ENCODE peak calls at places on chromosomes 16 and 17, in six cellular contexts. X, D, C, K, T and W are unnamed samples.
A peak's percentile ranks its signal among the peaks of the same experiment; 100 is the strongest.

GRCh38 chr17:76139801-76140660 is 1.0 kb downstream of the FOXJ1 start:
- DNase-seq in X (no peak), D (no peak), C (peak; percentile 59), K (peak; percentile 52), T (no peak), W (no peak)

GRCh38 chr16:30141750-30142149 is 18.7 kb upstream of the MAPK3 start:
- DNase-seq in T (no peak), X (no peak), C (no peak), K (no peak), D (no peak), W (no peak)

GRCh38 chr16:51756447-51757123 is 605.5 kb upstream of the SALL1 start:
- DNase-seq in K (no peak), D (no peak), T (peak; percentile 24), C (no peak), X (no peak), W (no peak)

GRCh38 chr17:7989781-7990655 is 12.4 kb upstream of the GUCY2D start:
- DNase-seq in X (peak; percentile 44), K (peak; percentile 84), T (peak; percentile 89), C (peak; percentile 94), D (peak; percentile 80), W (peak; percentile 96)

GRCh38 chr16:64893386-64893785 is 228.5 kb downstream of the CDH11 start:
- DNase-seq in X (peak; percentile 21), D (peak; percentile 4), T (no peak), C (no peak), K (no peak), W (peak; percentile 63)

GRCh38 chr16:66152841-66153525 is 213.5 kb upstream of the CDH5 start:
- DNase-seq in X (peak; percentile 89), C (no peak), D (no peak), K (no peak), T (no peak), W (no peak)

GRCh38 chr17:66353937-66354401 is 51.6 kb downstream of the PRKCA start:
- DNase-seq in T (no peak), X (peak; percentile 76), D (no peak), C (no peak), K (no peak), W (no peak)

GRCh38 chr17:12415031-12415430 is 250.7 kb upstream of the MYOCD start:
- DNase-seq in D (no peak), X (peak; percentile 94), K (peak; percentile 83), C (no peak), T (no peak), W (no peak)

GRCh38 chr16:24536671-24537070 is 2.7 kb upstream of the RBBP6 start:
- DNase-seq in K (no peak), D (no peak), X (no peak), C (no peak), T (no peak), W (no peak)

GRCh38 chr17:49861150-49861884 is 13.4 kb upstream of the TAC4 start:
- DNase-seq in T (peak; percentile 30), D (peak; percentile 70), C (no peak), K (peak; percentile 72), X (peak; percentile 27), W (peak; percentile 75)

GRCh38 chr17:28717578-28718316 is at the start of gene RAB34:
- DNase-seq in K (peak; percentile 98), C (peak; percentile 50), T (no peak), D (peak; percentile 80), X (peak; percentile 89), W (no peak)

GRCh38 chr17:81034779-81035388 is at the start of gene BAIAP2:
- DNase-seq in D (peak; percentile 91), T (peak; percentile 83), X (peak; percentile 90), K (peak; percentile 96), C (peak; percentile 98), W (peak; percentile 96)

GRCh38 chr17:60134396-60135159 is 15.2 kb upstream of the CA4 start:
- DNase-seq in K (no peak), D (no peak), T (no peak), X (peak; percentile 67), C (peak; percentile 24), W (no peak)

GRCh38 chr16:57889960-57890751 is 80.8 kb downstream of the CNGB1 start:
- DNase-seq in D (no peak), X (peak; percentile 28), T (no peak), K (no peak), C (peak; percentile 30), W (no peak)

GRCh38 chr16:67844441-67844840 is 2.3 kb upstream of the NUTF2 start:
- DNase-seq in D (peak; percentile 18), K (no peak), T (no peak), C (no peak), X (peak; percentile 51), W (peak; percentile 42)

GRCh38 chr16:79528281-79528680 is 72.3 kb downstream of the MAF start:
- DNase-seq in X (no peak), D (no peak), T (no peak), C (no peak), K (no peak), W (no peak)

GRCh38 chr17:19567216-19568015 is 33.8 kb downstream of the SLC47A1 start:
- DNase-seq in C (no peak), T (no peak), D (no peak), K (no peak), X (no peak), W (no peak)

GRCh38 chr17:44345497-44346026 is 460 bp downstream of the GRN start:
- DNase-seq in K (peak; percentile 89), C (peak; percentile 75), T (peak; percentile 50), D (peak; percentile 77), X (peak; percentile 59), W (peak; percentile 80)

GRCh38 chr16:54648575-54648974 is 282.1 kb upstream of the IRX5 start:
- DNase-seq in T (no peak), C (no peak), X (no peak), K (no peak), D (no peak), W (no peak)

GRCh38 chr17:69350911-69351310 is 24.0 kb upstream of the ABCA5 start:
- DNase-seq in D (no peak), X (no peak), K (no peak), T (no peak), C (no peak), W (no peak)

GRCh38 chr16:57355898-57356414 is 2.6 kb upstream of the CCL22 start:
- DNase-seq in X (no peak), K (no peak), T (no peak), C (no peak), D (no peak), W (no peak)

GRCh38 chr17:17503566-17504130 is 7.5 kb upstream of the RASD1 start:
- DNase-seq in C (no peak), X (no peak), K (no peak), D (no peak), T (no peak), W (no peak)

GRCh38 chr17:82734987-82735866 is at the start of gene FN3K:
- DNase-seq in C (peak; percentile 77), X (peak; percentile 85), T (no peak), D (peak; percentile 63), K (peak; percentile 61), W (no peak)

GRCh38 chr17:4777969-4778760 is 6.5 kb downstream of the TM4SF5 start:
- DNase-seq in D (no peak), X (peak; percentile 31), C (no peak), K (peak; percentile 32), T (no peak), W (no peak)

GRCh38 chr16:89471225-89471624 is 19.1 kb downstream of the ANKRD11 start:
- DNase-seq in X (peak; percentile 88), D (peak; percentile 58), C (no peak), K (peak; percentile 96), T (no peak), W (no peak)

GRCh38 chr17:78735832-78736525 is 46.1 kb downstream of the CYTH1 start:
- DNase-seq in K (peak; percentile 67), T (peak; percentile 33), X (no peak), D (peak; percentile 91), C (peak; percentile 73), W (no peak)

DNA sequence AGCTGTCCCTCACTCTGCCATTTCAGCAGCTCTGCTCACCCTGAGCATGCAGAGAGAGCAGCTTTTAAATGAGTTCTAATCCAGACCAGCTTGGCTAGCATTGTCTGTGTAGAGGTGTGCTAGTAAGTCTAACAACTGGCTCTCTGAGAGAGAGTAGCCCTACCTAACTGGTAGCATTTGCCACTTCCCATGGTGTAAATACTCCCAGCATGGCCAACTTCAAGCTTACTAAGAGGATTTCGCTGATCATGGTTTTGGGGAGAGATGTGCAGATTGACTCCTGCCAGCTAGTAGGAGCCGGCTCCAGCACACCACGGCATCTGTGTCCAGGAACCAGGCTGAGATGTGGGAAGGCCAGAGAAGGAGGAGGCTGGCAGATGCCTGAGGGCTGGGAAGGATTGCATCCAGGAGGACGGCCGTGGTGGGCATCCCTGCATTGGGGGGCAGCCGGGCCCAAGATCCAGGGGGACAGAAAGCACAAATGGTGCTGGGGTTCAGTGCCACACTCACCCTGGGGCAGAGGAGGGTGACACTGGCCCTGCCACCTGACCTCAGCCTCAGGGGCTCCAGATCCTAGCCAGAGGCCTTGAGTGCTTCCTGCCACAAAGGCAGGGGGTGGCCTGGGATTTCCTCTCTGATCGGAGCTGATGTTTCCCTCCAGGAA is 394.9 kb upstream of the TNRC6C start:
- DNase-seq in T (no peak), D (no peak), C (no peak), K (no peak), X (no peak), W (no peak)
- H3K9ac ChIP-seq in T (no peak overlapping the region), D (no peak overlapping the region), C (no peak overlapping the region), K (no peak overlapping the region), X (no peak overlapping the region), W (no peak overlapping the region)

GRCh38 chr17:42431758-42432161 is 8.7 kb upstream of the CAVIN1 start:
- DNase-seq in T (no peak), D (no peak), K (no peak), X (peak; percentile 29), C (no peak), W (no peak)
- H3K9ac ChIP-seq in T (no peak overlapping the region), D (no peak overlapping the region), K (no peak overlapping the region), X (no peak overlapping the region), C (no peak overlapping the region), W (no peak overlapping the region)

DNA sequence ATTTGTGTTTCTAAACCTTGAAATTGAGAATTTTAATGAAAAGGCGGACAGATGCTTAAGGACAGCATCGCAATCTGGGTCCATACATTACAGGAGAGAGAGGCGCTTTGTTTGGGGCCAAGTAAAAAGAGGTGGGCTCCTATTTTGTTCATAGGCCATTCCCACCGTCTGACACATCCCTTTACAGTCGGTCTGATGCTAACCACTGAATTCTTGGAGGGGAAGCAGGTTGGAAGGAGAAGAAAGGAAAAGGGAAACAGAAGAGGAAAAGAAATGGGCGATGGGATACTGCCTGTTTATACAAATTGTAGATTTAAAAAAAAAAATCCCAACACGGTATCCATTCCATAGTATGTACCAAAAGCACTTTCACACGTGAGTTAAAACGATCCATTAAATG is 4.0 kb upstream of the ZFHX3 start:
- DNase-seq in K (peak; percentile 48), D (no peak), X (peak; percentile 59), C (no peak), T (no peak), W (no peak)
- H3K9ac ChIP-seq in K (no peak overlapping the region), D (no peak overlapping the region), X (peak overlapping the region; percentile 85), C (no peak overlapping the region), T (no peak overlapping the region), W (no peak overlapping the region)

DNA sequence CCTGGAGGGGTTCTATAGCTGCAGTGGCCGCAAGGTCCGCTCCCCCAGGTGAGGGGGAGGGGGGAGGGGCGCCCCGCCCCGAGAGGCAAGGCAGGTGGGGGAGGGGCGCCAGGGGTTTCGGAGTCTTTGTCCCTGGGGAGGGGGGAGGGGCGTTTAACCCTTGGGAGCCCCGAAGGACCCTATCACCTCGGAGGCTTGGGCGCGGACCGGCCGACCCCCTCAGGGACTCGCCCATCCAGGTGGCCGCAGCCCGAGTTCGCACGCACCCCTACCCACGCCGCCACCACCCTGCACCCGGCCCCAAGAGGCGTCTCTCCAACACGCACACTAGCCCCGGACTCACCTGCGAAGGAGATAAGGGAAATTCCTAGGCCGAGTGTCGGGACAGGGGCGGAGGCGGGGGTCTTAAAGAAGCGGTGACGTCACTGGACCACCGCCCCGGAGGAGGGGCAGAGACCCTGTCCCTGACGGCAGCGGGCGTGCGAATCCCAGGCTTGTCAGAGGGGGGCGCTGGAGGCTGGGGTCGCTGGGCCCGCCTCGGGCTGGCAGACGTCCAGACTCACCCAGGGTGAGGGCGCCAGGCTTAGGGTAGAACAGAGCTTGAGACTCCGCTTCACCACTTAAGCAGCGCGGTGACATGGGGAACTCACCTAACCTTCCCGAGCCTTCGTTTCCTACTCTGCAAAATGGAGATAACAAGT is at the start of gene CLDN6:
- DNase-seq in D (no peak), K (peak; percentile 98), X (no peak), T (no peak), C (no peak), W (peak; percentile 65)
- H3K9ac ChIP-seq in D (no peak within 1 kb of the TSS), K (peak within 1 kb of the TSS; percentile 98), X (no peak within 1 kb of the TSS), T (no peak within 1 kb of the TSS), C (no peak within 1 kb of the TSS), W (no peak within 1 kb of the TSS)